ENCODE peak calls at places on chromosome 13, in nine cellular contexts. E, O, T, B, Q, I, K, M and X are unnamed samples.

GRCh38 chr13:93361703-93362102 is 135.1 kb downstream of the GPC6 start:
- DNase-seq in T (no peak), M (no peak), E (no peak), Q (no peak), I (no peak), B (no peak), K (no peak), O (no peak), X (no peak)

GRCh38 chr13:74017301-74018092 is 116.7 kb downstream of the KLF12 start:
- DNase-seq in O (no peak), K (no peak), B (no peak), M (no peak), I (no peak), Q (no peak), T (no peak), E (no peak), X (no peak)

GRCh38 chr13:94550030-94550738 is 45.8 kb downstream of the TGDS start:
- DNase-seq in Q (no peak), K (peak; percentile 58), O (no peak), E (no peak), B (no peak), I (peak; percentile 80), M (peak; percentile 64), T (no peak), X (no peak)

GRCh38 chr13:96052655-96053002 is 572 bp downstream of the UGGT2 start:
- DNase-seq in E (no peak), K (no peak), I (peak; percentile 87), O (no peak), T (peak; percentile 68), B (no peak), Q (no peak), M (peak; percentile 79), X (no peak)

GRCh38 chr13:25848822-25849740 is 202.7 kb downstream of the SHISA2 start:
- DNase-seq in Q (no peak), M (peak; percentile 73), O (no peak), E (no peak), B (no peak), T (no peak), K (no peak), I (no peak), X (no peak)

GRCh38 chr13:107252021-107252420 is 684.1 kb upstream of the ARGLU1 start:
- DNase-seq in K (no peak), M (no peak), Q (no peak), E (no peak), O (no peak), B (no peak), T (no peak), I (no peak), X (no peak)

GRCh38 chr13:99269627-99270252 is 11.6 kb upstream of the GPR18 start:
- DNase-seq in Q (no peak), T (peak; percentile 63), K (no peak), B (no peak), M (peak; percentile 56), E (no peak), O (no peak), I (peak; percentile 84), X (no peak)

GRCh38 chr13:83232626-83233025 is 649.6 kb downstream of the SLITRK1 start:
- DNase-seq in M (peak; percentile 5), I (peak; percentile 39), K (no peak), B (no peak), T (no peak), E (no peak), Q (no peak), O (no peak), X (no peak)

GRCh38 chr13:57352114-57352513 is 185.1 kb downstream of the PRR20E start:
- DNase-seq in M (no peak), K (no peak), I (no peak), B (no peak), E (no peak), O (no peak), Q (no peak), T (no peak), X (no peak)
- H3K4me3 ChIP-seq in M (no peak overlapping the region), K (no peak overlapping the region), I (no peak overlapping the region), B (no peak overlapping the region), E (no peak overlapping the region), O (no peak overlapping the region), Q (no peak overlapping the region), T (no peak overlapping the region), X (no peak overlapping the region)

GRCh38 chr13:50073340-50073739 is 58.1 kb downstream of the KCNRG start:
- DNase-seq in E (no peak), T (no peak), K (no peak), I (no peak), B (no peak), Q (no peak), M (no peak), O (no peak), X (no peak)

GRCh38 chr13:50075619-50076097 is 60.4 kb downstream of the KCNRG start:
- DNase-seq in M (no peak), B (no peak), I (no peak), T (no peak), Q (no peak), E (no peak), O (no peak), K (no peak), X (no peak)

GRCh38 chr13:50074843-50075242 is 59.6 kb downstream of the KCNRG start:
- DNase-seq in O (no peak), K (no peak), T (peak; percentile 12), M (no peak), Q (no peak), E (no peak), B (no peak), I (no peak), X (no peak)

GRCh38 chr13:50071399-50071798 is 56.2 kb downstream of the KCNRG start:
- DNase-seq in T (no peak), Q (no peak), B (no peak), O (no peak), E (no peak), I (no peak), M (no peak), K (no peak), X (no peak)

GRCh38 chr13:50072676-50073075 is 57.4 kb downstream of the KCNRG start:
- DNase-seq in Q (no peak), K (no peak), T (no peak), I (no peak), B (no peak), O (no peak), M (no peak), E (no peak), X (no peak)
- H3K4me1 ChIP-seq in Q (peaks cover 2% of the 10 kb centered on the region), K (no peaks in the 10 kb centered on the region), T (peaks cover 15% of the 10 kb centered on the region), I (peaks cover 71% of the 10 kb centered on the region), B (peaks cover 14% of the 10 kb centered on the region), O (no peaks in the 10 kb centered on the region), M (peaks cover 10% of the 10 kb centered on the region), E (no peaks in the 10 kb centered on the region), X (no peaks in the 10 kb centered on the region)

GRCh38 chr13:51258612-51259358 is 36.6 kb downstream of the FAM124A start:
- DNase-seq in T (no peak), Q (no peak), K (no peak), E (no peak), O (no peak), M (no peak), I (no peak), B (no peak), X (no peak)

GRCh38 chr13:51260154-51260553 is 38.0 kb downstream of the FAM124A start:
- DNase-seq in K (no peak), I (no peak), O (no peak), Q (no peak), M (no peak), E (no peak), T (no peak), B (no peak), X (no peak)

GRCh38 chr13:51259359-51259645 is 37.1 kb downstream of the FAM124A start:
- DNase-seq in O (no peak), Q (no peak), B (no peak), T (no peak), I (no peak), E (no peak), K (no peak), M (no peak), X (no peak)

GRCh38 chr13:51262501-51263211 is 40.5 kb downstream of the FAM124A start:
- DNase-seq in O (no peak), E (no peak), T (no peak), K (no peak), I (no peak), B (no peak), Q (no peak), M (no peak), X (no peak)

GRCh38 chr13:51261610-51262249 is 39.5 kb downstream of the FAM124A start:
- DNase-seq in I (no peak), E (no peak), K (no peak), O (no peak), B (no peak), M (no peak), T (no peak), Q (no peak), X (no peak)
- H3K27ac ChIP-seq in I (no peak overlapping the region), E (no peak overlapping the region), K (no peak overlapping the region), O (no peak overlapping the region), B (no peak overlapping the region), M (no peak overlapping the region), T (no peak overlapping the region), Q (no peak overlapping the region), X (peak overlapping the region; percentile 70)

GRCh38 chr13:21672811-21673591 is 2.1 kb downstream of the FGF9 start:
- DNase-seq in K (no peak), M (no peak), T (no peak), Q (no peak), E (no peak), B (no peak), I (peak; percentile 20), O (no peak), X (no peak)

GRCh38 chr13:21675095-21676007 is 4.5 kb downstream of the FGF9 start:
- DNase-seq in M (no peak), T (peak; percentile 59), B (no peak), K (no peak), Q (no peak), I (peak; percentile 25), O (peak; percentile 69), E (no peak), X (no peak)

GRCh38 chr13:21673592-21674270 is 2.9 kb downstream of the FGF9 start:
- DNase-seq in O (peak; percentile 67), K (no peak), B (peak; percentile 21), Q (no peak), T (peak; percentile 55), M (peak; percentile 41), E (no peak), I (peak; percentile 63), X (no peak)

GRCh38 chr13:21676611-21677021 is 5.7 kb downstream of the FGF9 start:
- DNase-seq in E (no peak), T (no peak), M (no peak), K (no peak), Q (no peak), B (peak; percentile 19), O (no peak), I (no peak), X (no peak)

DNA sequence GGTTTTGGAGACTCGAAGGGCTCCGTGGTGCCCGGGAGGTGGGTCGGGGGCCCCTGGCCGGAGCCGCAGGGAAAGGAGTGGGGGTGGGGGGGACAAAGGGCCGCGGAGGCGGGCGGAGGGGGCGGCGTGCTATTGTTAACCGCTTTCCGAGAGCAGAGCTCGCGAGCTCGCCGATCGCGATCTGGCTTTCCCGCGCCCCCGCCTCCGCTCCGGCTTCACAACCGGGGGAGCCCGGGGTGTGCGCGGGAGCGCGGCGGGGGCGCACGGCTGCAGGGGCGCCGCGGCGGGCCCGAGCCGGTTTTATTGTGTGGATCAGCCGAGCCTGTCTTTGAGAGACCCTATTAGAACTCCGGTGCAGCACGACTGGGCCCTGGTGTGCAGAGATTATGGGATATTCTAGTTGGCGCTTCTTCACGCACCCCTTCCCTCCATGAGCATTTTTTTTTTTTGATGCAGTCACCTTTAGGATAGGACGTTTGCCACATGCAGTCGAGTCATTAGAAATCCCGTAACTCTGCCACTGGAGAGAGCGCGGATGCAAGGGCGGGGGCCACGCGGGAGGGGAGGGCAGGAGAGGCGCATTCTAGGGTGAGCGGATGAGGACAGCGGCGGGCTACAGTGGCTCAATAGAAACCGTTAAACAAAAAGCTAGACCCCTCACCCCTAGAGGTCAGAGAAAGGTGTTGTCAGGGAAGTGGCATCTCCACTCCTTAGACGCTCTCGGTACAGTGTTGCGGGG is 3.6 kb downstream of the FGF9 start:
- DNase-seq in O (no peak), M (no peak), Q (no peak), K (no peak), T (peak; percentile 39), B (no peak), I (peak; percentile 42), E (no peak), X (no peak)
- H3K4me3 ChIP-seq in O (peak overlapping the region; percentile 85), M (peak overlapping the region; percentile 47), Q (peak overlapping the region; percentile 65), K (peak overlapping the region; percentile 42), T (peak overlapping the region; percentile 63), B (peak overlapping the region; percentile 52), I (peak overlapping the region; percentile 68), E (peak overlapping the region; percentile 61), X (peak overlapping the region; percentile 76)